ENCODE peak calls at places on chromosomes 6 and 20, in six cellular contexts. J is CD8-positive, alpha-beta T cell; E is colonic mucosa; P is mucosa of descending colon; A is AG10803; N is A673. C is an unnamed sample.
A peak's percentile ranks its signal among the peaks of the same experiment; 100 is the strongest.

GRCh38 chr20:10718671-10719070 is 44.9 kb upstream of the JAG1 start:
- DNase-seq in P (no peak), J (no peak), N (peak; percentile 82), A (no peak), E (no peak), C (no peak)

GRCh38 chr6:111844376-111844775 is 28.9 kb downstream of the FYN start:
- DNase-seq in N (no peak), E (no peak), P (no peak), A (no peak), J (no peak), C (no peak)

GRCh38 chr6:166554316-166554715 is 32.2 kb downstream of the RAMACL start:
- DNase-seq in J (no peak), N (no peak), P (no peak), E (no peak), A (peak; percentile 51), C (no peak)

GRCh38 chr6:64520050-64520449 is 884.4 kb downstream of the PHF3 start:
- DNase-seq in A (peak; percentile 80), E (no peak), J (no peak), P (no peak), N (peak; percentile 2), C (no peak)

GRCh38 chr6:50030777-50031562 is 9.2 kb upstream of the DEFB110 start:
- DNase-seq in N (peak; percentile 42), E (no peak), A (peak; percentile 1), P (no peak), J (no peak), C (no peak)

GRCh38 chr20:18360601-18361000 is 72.3 kb downstream of the ZNF133 start:
- DNase-seq in E (no peak), A (no peak), N (no peak), J (no peak), P (no peak), C (no peak)

GRCh38 chr20:48550814-48551213 is 277.0 kb downstream of the PREX1 start:
- DNase-seq in E (no peak), A (no peak), J (no peak), P (no peak), N (no peak), C (no peak)

GRCh38 chr6:43735642-43736199 is 34.3 kb upstream of the VEGFA start:
- DNase-seq in J (no peak), A (no peak), P (no peak), N (no peak), E (no peak), C (no peak)

GRCh38 chr6:82353848-82354247 is 9.8 kb upstream of the TPBG start:
- DNase-seq in N (no peak), P (no peak), J (no peak), E (no peak), A (no peak), C (no peak)

DNA sequence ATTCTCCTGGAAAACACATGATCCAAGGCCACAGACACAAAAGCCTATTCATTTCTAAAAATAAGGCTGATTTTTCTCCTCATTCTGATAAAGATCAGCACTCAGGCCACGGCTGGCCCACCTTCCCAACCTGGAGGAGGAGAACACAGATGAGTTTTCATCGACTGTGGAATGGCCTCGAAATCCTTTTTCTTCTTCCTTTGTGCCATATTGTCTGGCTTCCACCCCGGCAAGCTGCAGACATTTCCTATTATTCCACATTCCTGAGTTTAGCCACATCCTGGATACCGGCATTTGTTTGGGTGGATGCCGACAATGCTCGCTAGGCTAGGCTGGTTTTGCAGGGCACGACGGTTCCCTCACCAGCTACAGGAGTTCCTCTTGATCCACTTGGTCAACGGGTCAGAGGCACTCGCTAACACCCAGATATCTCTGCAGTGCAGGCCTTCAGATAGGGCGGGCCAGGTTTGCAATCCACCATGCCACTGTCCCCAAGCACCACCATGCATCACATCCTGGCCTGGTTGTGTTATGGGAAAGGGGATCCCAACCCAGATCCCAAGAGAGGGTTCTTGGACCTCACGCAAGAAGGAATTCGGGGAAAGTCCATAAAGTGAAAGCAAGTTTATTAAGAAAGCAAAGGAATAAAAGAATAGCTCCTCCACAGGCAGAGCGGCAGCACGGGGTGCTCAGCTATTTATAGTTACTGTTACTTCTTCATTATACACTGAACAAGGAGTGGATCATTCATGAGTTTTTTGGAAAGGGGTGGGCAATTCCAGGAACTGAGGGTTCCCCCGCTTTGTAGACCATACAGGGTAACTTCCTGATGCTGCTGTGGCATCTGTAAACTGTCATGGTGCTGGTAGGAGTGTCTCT is 4.2 kb upstream of the CTSZ start:
- DNase-seq in N (no peak), E (no peak), A (peak; percentile 96), P (no peak), J (no peak), C (peak; percentile 73)
- TF ChIP-seq CTCF in N (no peak), E (no peak), A (no peak), P (no peak), J (no peak), C (no peak)

DNA sequence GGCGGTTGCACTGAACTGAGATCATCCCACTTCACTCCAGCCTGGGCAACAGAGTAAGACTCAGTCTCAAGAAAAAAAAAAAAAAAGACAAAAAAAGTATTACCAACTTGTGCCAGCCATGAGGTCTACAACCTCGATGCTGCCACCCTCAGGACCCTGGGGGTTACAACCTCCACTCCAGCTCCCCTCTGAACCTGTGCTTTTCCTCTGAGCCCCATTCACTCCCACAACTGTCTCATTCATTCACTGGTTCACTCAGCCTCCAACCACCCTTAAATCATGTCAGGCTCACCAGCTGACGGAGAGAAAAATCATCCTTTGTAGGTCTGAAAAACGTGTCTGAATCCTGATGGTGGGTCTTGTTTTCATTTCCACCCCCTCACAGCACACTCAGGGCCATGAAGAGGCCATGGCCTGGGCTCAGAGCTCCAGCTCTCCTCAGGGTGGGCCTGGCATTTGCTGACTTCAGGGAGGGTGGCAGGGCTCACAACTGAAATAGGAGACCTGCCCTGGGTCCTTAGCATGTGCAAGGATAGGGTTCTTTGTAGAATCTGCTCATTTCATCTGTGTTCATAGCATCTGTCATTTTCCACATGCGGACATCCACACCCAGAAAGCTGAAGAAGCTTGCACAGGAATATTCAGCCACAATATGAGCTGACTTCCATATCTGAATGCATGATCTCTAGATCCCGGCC is 1.9 kb upstream of the ULBP1 start:
- DNase-seq in N (peak; percentile 61), E (no peak), A (peak; percentile 17), P (no peak), J (no peak), C (peak; percentile 47)
- TF ChIP-seq CTCF in N (peak; percentile 42), E (no peak), A (peak; percentile 22), P (no peak), J (peak; percentile 49), C (peak; percentile 31)

DNA sequence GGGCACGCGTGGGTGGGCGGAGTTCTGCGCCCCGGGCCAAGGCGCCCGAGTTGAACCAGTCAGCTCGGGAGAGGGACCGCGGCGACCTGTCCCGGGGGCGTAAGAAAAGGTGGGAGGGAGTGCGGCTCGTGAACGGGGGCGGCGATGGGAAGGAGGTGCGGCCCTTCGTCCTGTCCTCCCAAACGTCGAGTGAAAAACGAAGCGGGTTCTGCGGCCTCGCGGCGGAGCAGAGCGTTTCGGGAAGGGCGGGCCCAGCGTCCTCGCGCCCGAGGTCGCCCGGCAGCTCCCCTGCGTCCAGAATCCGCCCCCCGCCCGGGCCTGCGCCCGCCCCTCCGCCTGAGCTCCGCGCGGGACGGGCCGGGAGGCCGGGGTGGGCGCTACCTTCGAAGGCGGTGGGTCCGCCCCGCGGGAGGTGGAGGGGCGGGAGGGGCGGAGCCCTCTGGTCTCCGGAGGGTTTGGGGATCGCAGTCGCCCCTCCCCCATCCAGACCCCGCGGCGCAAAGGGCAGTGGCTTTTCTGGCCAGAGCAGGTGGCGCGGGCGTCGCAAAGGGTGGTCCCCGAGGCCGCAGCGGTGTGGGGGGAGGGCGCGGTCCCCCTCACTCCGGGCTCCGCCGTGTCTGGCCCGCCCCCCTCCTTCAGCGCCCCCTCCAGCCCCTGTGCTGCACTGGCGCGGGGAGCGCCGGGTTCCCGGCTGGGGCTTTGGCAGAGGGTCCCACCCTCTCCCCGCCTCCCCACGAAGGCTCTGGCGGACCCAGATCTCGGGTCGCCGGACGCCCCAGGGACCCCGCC is 838 bp downstream of the STMN3 start:
- DNase-seq in P (no peak), J (no peak), A (no peak), E (no peak), N (peak; percentile 65), C (no peak)
- TF ChIP-seq CTCF in P (no peak), J (no peak), A (no peak), E (no peak), N (peak; percentile 43), C (no peak)

DNA sequence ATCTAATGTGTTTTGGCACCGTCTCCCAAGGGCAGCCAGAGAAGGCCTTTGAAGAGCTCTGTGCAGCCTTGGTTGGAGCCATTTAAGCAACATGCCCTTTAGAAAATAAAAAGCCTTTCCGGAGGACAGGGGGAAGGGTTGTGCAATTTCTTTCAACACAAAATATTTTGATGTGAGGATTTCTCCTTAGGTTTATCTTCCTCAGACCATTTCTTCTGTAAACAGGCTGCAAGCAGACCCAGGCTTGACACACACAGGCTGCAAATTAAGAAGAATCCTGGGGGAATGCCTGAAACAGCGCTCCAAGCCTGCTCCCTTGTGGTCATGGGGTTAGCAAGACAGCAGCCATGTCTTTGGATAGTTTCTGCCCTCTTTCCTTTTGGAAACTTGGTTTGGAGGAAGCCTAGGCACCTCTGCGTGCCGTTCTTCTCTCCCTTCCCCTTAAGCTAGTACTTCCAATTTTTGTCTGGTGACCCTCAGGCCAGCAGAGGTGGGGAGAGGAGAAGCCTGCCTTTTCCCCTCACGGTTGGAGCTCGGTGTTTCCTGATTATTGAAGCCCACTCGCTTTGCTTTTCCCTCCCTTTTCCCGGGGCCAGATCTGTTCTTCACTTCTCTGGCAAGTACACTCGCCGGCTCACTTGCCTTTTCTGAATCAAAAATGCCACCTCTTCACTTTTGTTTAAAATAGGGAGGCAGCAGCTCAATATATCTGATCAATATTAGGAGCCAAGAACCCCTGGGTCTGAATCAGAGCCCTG is 39.6 kb upstream of the NOX3 start:
- DNase-seq in A (peak; percentile 94), J (no peak), P (peak; percentile 19), N (peak; percentile 61), E (peak; percentile 20), C (no peak)
- TF ChIP-seq CTCF in A (peak; percentile 82), J (no peak), P (no peak), N (peak; percentile 49), E (no peak), C (no peak)

DNA sequence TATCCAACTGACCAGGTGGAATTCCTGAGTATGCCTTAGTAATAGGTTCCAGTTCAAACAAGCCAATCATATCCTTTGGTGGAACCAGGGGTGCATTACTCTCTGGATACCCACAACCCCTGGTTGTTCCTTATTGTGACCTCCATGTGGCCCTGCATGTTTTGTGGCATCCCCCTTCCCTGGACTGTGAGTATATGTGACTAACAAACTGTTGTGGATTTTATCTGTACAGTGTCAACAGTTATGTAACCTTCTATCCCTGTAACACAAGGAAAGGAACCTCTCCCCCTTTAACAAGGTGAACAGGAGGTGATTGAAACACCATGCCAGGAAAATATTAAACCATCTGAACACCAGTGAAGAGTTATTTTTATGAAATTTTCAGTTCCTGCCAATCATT is 46.2 kb downstream of the MLIP start:
- DNase-seq in N (no peak), E (no peak), J (no peak), A (no peak), P (no peak), C (no peak)
- TF ChIP-seq CTCF in N (no peak), E (no peak), J (no peak), A (no peak), P (no peak), C (no peak)

GRCh38 chr6:146546440-146546839 is 2.8 kb downstream of the RAB32 start:
- DNase-seq in A (peak; percentile 93), J (no peak), N (no peak), P (no peak), E (no peak), C (peak; percentile 28)
- TF ChIP-seq CTCF in A (no peak), J (no peak), N (no peak), P (no peak), E (no peak), C (no peak)

C was measured in Calu3.